ENCODE peak calls at places on chromosome 9, in four cellular contexts. J is A549, X is ovary, M is transverse colon. K is an unnamed sample.

GRCh38 chr9:121326130-121326838 is 43.8 kb downstream of the STOM start:
- DNase-seq in J (no peak), X (peak), M (peak), K (peak)

GRCh38 chr9:113151696-113152630 is 1.2 kb downstream of the SLC31A2 start:
- DNase-seq in J (no peak), M (peak), X (peak), K (no peak)

GRCh38 chr9:129109952-129110739 is 447 bp downstream of the CRAT start:
- DNase-seq in J (peak), M (peak), X (peak), K (no peak)

GRCh38 chr9:125119643-125120286 is 23.6 kb downstream of the SCAI start:
- DNase-seq in M (no peak), X (no peak), J (no peak), K (no peak)

GRCh38 chr9:13597427-13597826 is 317.9 kb upstream of the MPDZ start:
- DNase-seq in J (no peak), M (no peak), X (no peak), K (no peak)

GRCh38 chr9:18564018-18564880 is 90.3 kb downstream of the ADAMTSL1 start:
- DNase-seq in J (no peak), X (no peak), M (no peak), K (no peak)

GRCh38 chr9:90053027-90053426 is 448.2 kb downstream of the GADD45G start:
- DNase-seq in J (no peak), M (no peak), X (no peak), K (no peak)

GRCh38 chr9:130535818-130536521 is 43.4 kb upstream of the FUBP3 start:
- DNase-seq in X (peak), J (no peak), M (no peak), K (no peak)

GRCh38 chr9:136725612-136726011 is 13.2 kb downstream of the DIPK1B start:
- DNase-seq in M (no peak), J (no peak), X (no peak), K (no peak)

GRCh38 chr9:89342948-89343347 is 24.6 kb downstream of the SECISBP2 start:
- DNase-seq in J (no peak), X (no peak), M (no peak), K (no peak)

GRCh38 chr9:69324549-69325401 is at the start of gene ENTREP1:
- DNase-seq in J (peak), X (peak), M (peak), K (peak)

GRCh38 chr9:121636411-121636865 is 15.0 kb upstream of the DAB2IP start:
- DNase-seq in X (no peak), M (no peak), J (no peak), K (no peak)

GRCh38 chr9:88951143-88951542 is 40.1 kb upstream of the S1PR3 start:
- DNase-seq in M (no peak), X (no peak), J (no peak), K (no peak)

GRCh38 chr9:69571032-69571431 is 101.1 kb downstream of the APBA1 start:
- DNase-seq in J (no peak), X (no peak), M (no peak), K (no peak)

DNA sequence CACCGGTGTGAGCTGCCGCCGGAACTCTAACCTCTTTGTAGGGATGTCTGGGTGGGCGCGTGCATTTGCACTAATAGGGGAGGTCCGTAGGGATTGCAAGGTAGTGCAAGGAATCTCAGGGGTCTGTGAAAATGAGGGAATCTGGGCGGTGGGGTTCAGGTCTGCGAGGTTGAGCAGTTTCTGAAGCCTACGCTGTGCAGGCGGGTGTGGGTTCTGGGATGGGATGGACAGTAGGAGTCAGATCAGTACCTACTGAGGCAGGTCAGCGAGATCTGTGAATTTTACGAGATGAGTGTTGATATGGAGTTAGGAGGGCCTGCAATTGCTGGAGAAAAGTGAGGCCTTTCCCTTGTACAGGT is 856 bp upstream of the ATOSB start:
- DNase-seq in J (no peak), M (no peak), X (no peak), K (no peak)
- TF ChIP-seq POLR2A in J (no peak), M (no peak), X (no peak), K (peak)

GRCh38 chr9:126702501-126703329 is 89.0 kb downstream of the LMX1B start:
- DNase-seq in M (no peak), X (no peak), J (peak), K (no peak)
- TF ChIP-seq CTCF in M (peak), X (no peak), J (peak), K (peak)

GRCh38 chr9:91423785-91424402 is at the start of gene NFIL3:
- DNase-seq in J (peak), X (peak), M (peak), K (peak)
- TF ChIP-seq POLR2A in J (peak), X (peak), M (peak), K (peak)

DNA sequence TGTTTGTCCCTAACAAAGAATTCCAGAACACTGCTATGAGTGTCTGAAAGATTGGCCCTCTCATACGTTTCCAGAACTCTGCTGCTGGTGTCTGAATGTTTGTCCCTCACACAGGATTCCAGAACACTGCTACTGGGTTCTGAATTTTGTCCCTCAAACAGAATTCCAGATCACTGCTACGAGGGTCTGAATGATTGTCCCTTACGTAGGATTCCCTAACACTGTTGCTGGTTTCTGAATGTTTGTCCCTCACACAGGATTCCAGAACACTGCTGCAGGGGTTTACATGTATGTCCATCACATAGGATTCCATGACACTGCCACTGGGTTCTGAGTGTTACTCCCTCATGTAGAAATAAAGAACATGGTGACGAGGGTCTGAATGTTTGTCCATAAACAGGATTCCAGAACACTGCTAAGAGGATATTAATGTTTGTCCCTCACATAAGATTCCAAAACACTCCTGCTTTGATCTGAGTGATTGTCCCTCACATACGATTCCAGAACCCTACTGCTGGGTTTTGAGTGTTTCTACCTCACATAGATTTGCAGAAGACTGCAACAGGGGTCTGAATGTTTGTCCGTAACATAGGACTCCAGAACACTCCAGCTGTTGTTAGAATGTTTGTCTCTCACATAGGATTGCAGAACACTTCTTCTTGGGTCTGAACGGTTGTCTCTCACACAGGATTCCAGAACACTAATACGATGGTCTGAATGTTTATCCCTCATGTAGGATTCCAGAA is 214.4 kb downstream of the FOXD4L6 start:
- DNase-seq in X (no peak), M (no peak), J (no peak), K (no peak)
- TF ChIP-seq CTCF in X (no peak), M (no peak), J (no peak), K (no peak)